ENCODE peak calls at places on chromosomes 1 and 21, in five cellular contexts. T, Z, J, O and M are unnamed samples.

GRCh38 chr1:161198206-161198876 is 513 bp downstream of the ADAMTS4 start:
- DNase-seq in T (no peak), Z (no peak), J (peak; percentile 78), O (no peak), M (no peak)

GRCh38 chr1:219626865-219627264 is 14.0 kb upstream of the ZC3H11B start:
- DNase-seq in T (no peak), Z (no peak), J (no peak), O (no peak), M (no peak)

GRCh38 chr1:110450928-110451327 is at the start of gene PROK1:
- DNase-seq in T (no peak), Z (no peak), J (no peak), O (no peak), M (no peak)

GRCh38 chr1:147626739-147627138 is 43.6 kb downstream of the ACP6 start:
- DNase-seq in T (no peak), Z (no peak), J (no peak), O (no peak), M (no peak)

GRCh38 chr1:210598135-210598652 is 269.5 kb downstream of the HHAT start:
- DNase-seq in T (no peak), Z (no peak), J (no peak), O (no peak), M (no peak)

GRCh38 chr21:28770867-28771661 is 221.6 kb downstream of the LTN1 start:
- DNase-seq in T (no peak), Z (no peak), J (no peak), O (no peak), M (no peak)

GRCh38 chr1:66564250-66564649 is 30.3 kb downstream of the SGIP1 start:
- DNase-seq in T (peak; percentile 79), Z (no peak), J (no peak), O (no peak), M (peak; percentile 100)

GRCh38 chr1:1594602-1594981 is 5.3 kb downstream of the FNDC10 start:
- DNase-seq in T (no peak), Z (no peak), J (no peak), O (peak; percentile 12), M (no peak)

GRCh38 chr1:36091141-36091540 is 2.4 kb downstream of the ADPRS start:
- DNase-seq in T (no peak), Z (no peak), J (no peak), O (no peak), M (no peak)

GRCh38 chr1:30111431-30111830 is 612.0 kb downstream of the MATN1 start:
- DNase-seq in T (peak; percentile 10), Z (no peak), J (peak; percentile 77), O (peak; percentile 50), M (no peak)

GRCh38 chr1:162136760-162137537 is 67.5 kb downstream of the NOS1AP start:
- DNase-seq in T (peak; percentile 43), Z (no peak), J (no peak), O (no peak), M (peak; percentile 68)

GRCh38 chr1:22786101-22786500 is 75.5 kb downstream of the EPHB2 start:
- DNase-seq in T (no peak), Z (no peak), J (no peak), O (no peak), M (no peak)

GRCh38 chr1:155174334-155175280 is 958 bp downstream of the TRIM46 start:
- DNase-seq in T (no peak), Z (no peak), J (peak; percentile 86), O (peak; percentile 54), M (no peak)

GRCh38 chr1:234313171-234313570 is 60.1 kb upstream of the COA6 start:
- DNase-seq in T (no peak), Z (no peak), J (no peak), O (no peak), M (no peak)

GRCh38 chr21:36773111-36773510 is 74.2 kb downstream of the SIM2 start:
- DNase-seq in T (no peak), Z (no peak), J (no peak), O (no peak), M (no peak)

GRCh38 chr1:197486948-197487347 is 218.9 kb downstream of the CRB1 start:
- DNase-seq in T (no peak), Z (no peak), J (no peak), O (no peak), M (no peak)

GRCh38 chr1:64514197-64514765 is 44.4 kb downstream of the CACHD1 start:
- DNase-seq in T (no peak), Z (no peak), J (no peak), O (no peak), M (no peak)

GRCh38 chr1:157119448-157119847 is 18.7 kb downstream of the ETV3 start:
- DNase-seq in T (no peak), Z (no peak), J (no peak), O (no peak), M (no peak)

GRCh38 chr21:34198232-34199120 is 125.1 kb downstream of the MRPS6 start:
- DNase-seq in T (no peak), Z (peak; percentile 8), J (peak; percentile 44), O (no peak), M (no peak)

GRCh38 chr1:29271724-29272123 is 35.4 kb downstream of the PTPRU start:
- DNase-seq in T (no peak), Z (no peak), J (peak; percentile 73), O (no peak), M (no peak)

DNA sequence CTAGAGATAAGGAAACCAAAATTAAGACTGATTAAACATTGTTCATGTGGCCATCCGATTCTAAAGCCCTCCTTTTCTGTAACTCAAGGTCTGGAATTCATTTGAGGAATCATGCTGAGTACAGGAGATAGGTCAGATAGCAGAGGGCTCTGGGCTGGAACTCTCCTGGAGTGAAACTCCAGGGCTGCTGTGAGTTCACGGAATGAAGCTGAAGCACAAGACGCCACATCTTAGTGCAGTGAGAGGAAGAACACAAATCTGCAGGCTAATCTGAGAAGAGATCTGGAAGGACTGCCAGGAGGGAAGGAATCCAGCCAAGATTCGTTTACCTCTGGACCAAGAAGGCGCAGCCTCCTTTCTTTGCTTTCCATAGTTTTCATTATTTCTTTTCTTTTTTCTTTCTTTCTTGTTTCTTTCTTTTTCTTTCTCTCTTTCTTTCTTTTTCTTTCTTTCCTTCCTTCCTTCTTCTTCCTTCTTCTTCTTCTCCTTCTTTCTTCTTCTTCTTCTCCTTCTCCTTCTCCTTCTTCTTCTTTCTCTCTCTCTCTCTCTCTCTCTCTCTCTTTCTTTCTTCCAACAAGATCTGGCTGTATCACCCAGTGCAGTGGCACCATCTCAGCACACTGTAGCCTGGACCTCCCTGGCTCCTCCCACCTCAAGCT is 74.8 kb upstream of the ATP1B1 start:
- DNase-seq in T (no peak), Z (no peak), J (no peak), O (no peak), M (no peak)
- TF ChIP-seq SIN3A in T (no peak), Z (no peak), J (no peak), O (no peak), M (no peak)

GRCh38 chr1:235511470-235512240 is 7.4 kb upstream of the B3GALNT2 start:
- DNase-seq in T (no peak), Z (no peak), J (no peak), O (no peak), M (no peak)
- TF ChIP-seq SIN3A in T (no peak), Z (no peak), J (no peak), O (no peak), M (no peak)

DNA sequence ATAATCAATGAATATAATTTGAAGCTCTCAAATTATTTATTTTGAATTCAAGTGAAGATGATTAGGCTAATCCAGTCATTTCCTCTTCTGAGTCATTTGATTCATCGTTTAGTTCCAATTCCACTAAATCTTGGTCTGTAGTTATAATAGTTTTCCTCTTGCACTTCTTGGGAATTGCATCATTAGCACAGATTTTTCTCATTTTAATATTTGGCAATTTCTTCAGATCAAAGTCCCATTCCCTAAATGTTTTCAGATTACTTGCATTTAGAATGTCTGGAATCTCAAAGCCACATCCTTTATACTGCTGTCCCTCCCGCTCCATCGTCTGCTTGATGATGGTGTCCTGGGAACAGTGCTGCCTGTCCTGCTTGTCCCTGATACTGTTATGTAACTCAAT is 43.5 kb downstream of the MAST2 start:
- DNase-seq in T (no peak), Z (no peak), J (no peak), O (no peak), M (no peak)
- TF ChIP-seq SIN3A in T (no peak), Z (no peak), J (no peak), O (no peak), M (no peak)

GRCh38 chr1:57337623-57338022 is 86.2 kb downstream of the DAB1 start:
- DNase-seq in T (no peak), Z (no peak), J (no peak), O (no peak), M (no peak)

GRCh38 chr1:57331620-57332019 is 92.2 kb downstream of the DAB1 start:
- DNase-seq in T (no peak), Z (no peak), J (no peak), O (no peak), M (no peak)

GRCh38 chr1:57340361-57341192 is 83.3 kb downstream of the DAB1 start:
- DNase-seq in T (no peak), Z (no peak), J (no peak), O (no peak), M (no peak)

GRCh38 chr1:57341721-57342120 is 82.1 kb downstream of the DAB1 start:
- DNase-seq in T (no peak), Z (no peak), J (no peak), O (no peak), M (no peak)

DNA sequence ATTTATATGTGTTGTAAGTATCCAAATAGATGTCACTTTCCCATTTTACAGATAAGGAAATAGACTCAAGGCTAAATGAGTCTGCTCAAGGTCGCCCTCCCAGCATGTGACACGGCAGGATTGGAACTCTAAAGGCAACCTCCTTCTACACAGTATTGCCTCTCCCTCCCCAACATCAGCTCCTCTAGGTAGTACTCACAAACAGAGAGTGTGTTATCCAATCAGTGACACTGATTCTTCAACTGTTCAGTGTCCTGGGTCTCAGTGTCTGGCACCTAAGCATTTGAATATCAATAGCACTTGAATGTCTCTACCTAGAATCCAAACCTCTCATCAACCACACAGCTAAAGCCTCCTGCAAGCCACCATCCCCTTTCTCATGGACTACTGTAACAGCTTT is 87.1 kb downstream of the DAB1 start:
- DNase-seq in T (no peak), Z (no peak), J (no peak), O (no peak), M (no peak)
- TF ChIP-seq SIN3A in T (no peak), Z (no peak), J (no peak), O (no peak), M (no peak)

GRCh38 chr21:44888581-44889550 is 15.4 kb upstream of the PTTG1IP start:
- DNase-seq in T (no peak), Z (no peak), J (no peak), O (no peak), M (no peak)

GRCh38 chr21:44886113-44887075 is 12.9 kb upstream of the PTTG1IP start:
- DNase-seq in T (no peak), Z (no peak), J (no peak), O (no peak), M (no peak)

GRCh38 chr21:44889625-44890337 is 16.3 kb upstream of the PTTG1IP start:
- DNase-seq in T (no peak), Z (no peak), J (no peak), O (no peak), M (no peak)

GRCh38 chr21:44887126-44887806 is 13.8 kb upstream of the PTTG1IP start:
- DNase-seq in T (no peak), Z (no peak), J (no peak), O (no peak), M (no peak)

GRCh38 chr21:44887807-44888580 is 14.5 kb upstream of the PTTG1IP start:
- DNase-seq in T (no peak), Z (no peak), J (no peak), O (no peak), M (no peak)
- TF ChIP-seq SIN3A in T (no peak), Z (no peak), J (no peak), O (no peak), M (no peak)

GRCh38 chr1:15916417-15916816 is 59.5 kb downstream of the ZBTB17 start:
- DNase-seq in T (no peak), Z (no peak), J (no peak), O (no peak), M (no peak)
- TF ChIP-seq SIN3A in T (no peak), Z (no peak), J (no peak), O (no peak), M (no peak)